ENCODE peak calls at places on chromosomes 11 and 22, in seven cellular contexts. G is NT2/D1; K is Caki2; D is dermis microvascular lymphatic vessel endothelial cell; I is effector CD4-positive, alpha-beta T cell; S is right lobe of liver; H is lower leg skin. Y is an unnamed sample.

GRCh38 chr11:9700105-9700801 is 36.4 kb downstream of the SWAP70 start:
- DNase-seq in S (no peak), I (no peak), D (no peak), G (no peak), K (no peak), H (no peak), Y (no peak)

GRCh38 chr11:132142554-132142953 is 772.1 kb downstream of the NTM start:
- DNase-seq in S (no peak), D (no peak), K (no peak), G (no peak), H (no peak), I (no peak), Y (no peak)

GRCh38 chr11:1656670-1657069 is 27.1 kb downstream of the KRTAP5-5 start:
- DNase-seq in G (no peak), I (no peak), K (no peak), D (no peak), H (peak; percentile 73), S (peak; percentile 32), Y (no peak)

GRCh38 chr22:49019737-49020136 is 807.9 kb downstream of the BRD1 start:
- DNase-seq in G (no peak), H (peak; percentile 68), K (no peak), S (no peak), I (no peak), D (no peak), Y (no peak)

GRCh38 chr11:65636108-65636809 is 1.6 kb upstream of the SIPA1 start:
- DNase-seq in K (no peak), G (no peak), S (no peak), D (no peak), I (no peak), H (no peak), Y (no peak)

GRCh38 chr11:61331636-61332035 is 1.3 kb downstream of the DDB1 start:
- DNase-seq in H (no peak), I (no peak), K (no peak), D (no peak), S (no peak), G (no peak), Y (no peak)

GRCh38 chr11:1782831-1783724 is 19.4 kb upstream of the CTSD start:
- DNase-seq in D (no peak), K (peak; percentile 80), H (peak; percentile 81), G (no peak), I (no peak), S (peak; percentile 42), Y (no peak)

GRCh38 chr11:44793350-44794090 is 66.8 kb downstream of the TSPAN18 start:
- DNase-seq in D (no peak), G (no peak), H (no peak), S (no peak), I (no peak), K (no peak), Y (no peak)

GRCh38 chr22:31488346-31488883 is 1.2 kb downstream of the EIF4ENIF1 start:
- DNase-seq in H (no peak), I (no peak), K (peak; percentile 47), G (no peak), S (no peak), D (no peak), Y (no peak)

GRCh38 chr11:29628584-29628983 is 388.2 kb downstream of the KCNA4 start:
- DNase-seq in I (no peak), D (no peak), H (no peak), G (no peak), S (no peak), K (no peak), Y (no peak)

GRCh38 chr11:68905421-68906360 is 2.0 kb downstream of the IGHMBP2 start:
- DNase-seq in K (no peak), I (no peak), H (no peak), G (no peak), D (no peak), S (peak; percentile 63), Y (no peak)

Y was measured in CD8-positive, alpha-beta memory T cell.